ENCODE peak calls at places on chromosomes 12 and 14, in eight cellular contexts. One of them, this sample, is unnamed.

GRCh38 chr12:49448858-49449257 is 81.6 kb downstream of the SPATS2 start:
- DNase-seq in heart left ventricle: no peak
- DNase-seq in activated CD8-positive, alpha-beta memory T cell treated with anti-CD3 and anti-CD28 coated beads, Interleukin-2, amount 50 U/mL, for 4 hours: no peak
- DNase-seq in activated CD4-positive, alpha-beta T cell treated with anti-CD3 and anti-CD28 coated beads, Interleukin-2, amount 50 U/mL, for 4 hours: no peak
- DNase-seq in amniotic stem cell: no peak
- DNase-seq in effector memory CD4-positive, alpha-beta T cell: no peak
- DNase-seq in KG1: no peak
- DNase-seq in activated T-cell treated with anti-CD3 and anti-CD28 coated beads, Interleukin-2, amount 50 U/mL, for 72 hours: no peak
- DNase-seq in this sample: no peak

GRCh38 chr12:43284441-43284840 is 267.6 kb downstream of the ADAMTS20 start:
- DNase-seq in heart left ventricle: no peak
- DNase-seq in activated CD8-positive, alpha-beta memory T cell treated with anti-CD3 and anti-CD28 coated beads, Interleukin-2, amount 50 U/mL, for 4 hours: no peak
- DNase-seq in activated CD4-positive, alpha-beta T cell treated with anti-CD3 and anti-CD28 coated beads, Interleukin-2, amount 50 U/mL, for 4 hours: no peak
- DNase-seq in amniotic stem cell: no peak
- DNase-seq in effector memory CD4-positive, alpha-beta T cell: no peak
- DNase-seq in KG1: no peak
- DNase-seq in activated T-cell treated with anti-CD3 and anti-CD28 coated beads, Interleukin-2, amount 50 U/mL, for 72 hours: no peak
- DNase-seq in this sample: no peak

GRCh38 chr12:47901285-47902093 is 3.3 kb downstream of the VDR start:
- DNase-seq in heart left ventricle: no peak
- DNase-seq in activated CD8-positive, alpha-beta memory T cell treated with anti-CD3 and anti-CD28 coated beads, Interleukin-2, amount 50 U/mL, for 4 hours: no peak
- DNase-seq in activated CD4-positive, alpha-beta T cell treated with anti-CD3 and anti-CD28 coated beads, Interleukin-2, amount 50 U/mL, for 4 hours: no peak
- DNase-seq in amniotic stem cell: no peak
- DNase-seq in effector memory CD4-positive, alpha-beta T cell: no peak
- DNase-seq in KG1: no peak
- DNase-seq in activated T-cell treated with anti-CD3 and anti-CD28 coated beads, Interleukin-2, amount 50 U/mL, for 72 hours: no peak
- DNase-seq in this sample: no peak

GRCh38 chr12:124625867-124626675 is 58.7 kb upstream of the NCOR2 start:
- DNase-seq in heart left ventricle: peak
- DNase-seq in activated CD8-positive, alpha-beta memory T cell treated with anti-CD3 and anti-CD28 coated beads, Interleukin-2, amount 50 U/mL, for 4 hours: no peak
- DNase-seq in activated CD4-positive, alpha-beta T cell treated with anti-CD3 and anti-CD28 coated beads, Interleukin-2, amount 50 U/mL, for 4 hours: no peak
- DNase-seq in amniotic stem cell: peak
- DNase-seq in effector memory CD4-positive, alpha-beta T cell: no peak
- DNase-seq in KG1: no peak
- DNase-seq in activated T-cell treated with anti-CD3 and anti-CD28 coated beads, Interleukin-2, amount 50 U/mL, for 72 hours: no peak
- DNase-seq in this sample: no peak

GRCh38 chr12:113831016-113831415 is 135.1 kb downstream of the RBM19 start:
- DNase-seq in heart left ventricle: no peak
- DNase-seq in activated CD8-positive, alpha-beta memory T cell treated with anti-CD3 and anti-CD28 coated beads, Interleukin-2, amount 50 U/mL, for 4 hours: no peak
- DNase-seq in activated CD4-positive, alpha-beta T cell treated with anti-CD3 and anti-CD28 coated beads, Interleukin-2, amount 50 U/mL, for 4 hours: no peak
- DNase-seq in amniotic stem cell: no peak
- DNase-seq in effector memory CD4-positive, alpha-beta T cell: no peak
- DNase-seq in KG1: no peak
- DNase-seq in activated T-cell treated with anti-CD3 and anti-CD28 coated beads, Interleukin-2, amount 50 U/mL, for 72 hours: no peak
- DNase-seq in this sample: no peak

GRCh38 chr14:42057176-42057575 is 450.5 kb downstream of the LRFN5 start:
- DNase-seq in heart left ventricle: no peak
- DNase-seq in activated CD8-positive, alpha-beta memory T cell treated with anti-CD3 and anti-CD28 coated beads, Interleukin-2, amount 50 U/mL, for 4 hours: no peak
- DNase-seq in activated CD4-positive, alpha-beta T cell treated with anti-CD3 and anti-CD28 coated beads, Interleukin-2, amount 50 U/mL, for 4 hours: no peak
- DNase-seq in amniotic stem cell: no peak
- DNase-seq in effector memory CD4-positive, alpha-beta T cell: no peak
- DNase-seq in KG1: no peak
- DNase-seq in activated T-cell treated with anti-CD3 and anti-CD28 coated beads, Interleukin-2, amount 50 U/mL, for 72 hours: no peak
- DNase-seq in this sample: no peak

GRCh38 chr12:96434107-96434506 is 33.9 kb upstream of the CDK17 start:
- DNase-seq in heart left ventricle: no peak
- DNase-seq in activated CD8-positive, alpha-beta memory T cell treated with anti-CD3 and anti-CD28 coated beads, Interleukin-2, amount 50 U/mL, for 4 hours: peak
- DNase-seq in activated CD4-positive, alpha-beta T cell treated with anti-CD3 and anti-CD28 coated beads, Interleukin-2, amount 50 U/mL, for 4 hours: peak
- DNase-seq in amniotic stem cell: peak
- DNase-seq in effector memory CD4-positive, alpha-beta T cell: peak
- DNase-seq in KG1: no peak
- DNase-seq in activated T-cell treated with anti-CD3 and anti-CD28 coated beads, Interleukin-2, amount 50 U/mL, for 72 hours: peak
- DNase-seq in this sample: peak

GRCh38 chr14:97298331-97298730 is 501.1 kb downstream of the VRK1 start:
- DNase-seq in heart left ventricle: no peak
- DNase-seq in activated CD8-positive, alpha-beta memory T cell treated with anti-CD3 and anti-CD28 coated beads, Interleukin-2, amount 50 U/mL, for 4 hours: no peak
- DNase-seq in activated CD4-positive, alpha-beta T cell treated with anti-CD3 and anti-CD28 coated beads, Interleukin-2, amount 50 U/mL, for 4 hours: no peak
- DNase-seq in amniotic stem cell: no peak
- DNase-seq in effector memory CD4-positive, alpha-beta T cell: no peak
- DNase-seq in KG1: no peak
- DNase-seq in activated T-cell treated with anti-CD3 and anti-CD28 coated beads, Interleukin-2, amount 50 U/mL, for 72 hours: no peak
- DNase-seq in this sample: no peak

GRCh38 chr12:128789356-128789929 is 34.3 kb downstream of the SLC15A4 start:
- DNase-seq in heart left ventricle: no peak
- DNase-seq in activated CD8-positive, alpha-beta memory T cell treated with anti-CD3 and anti-CD28 coated beads, Interleukin-2, amount 50 U/mL, for 4 hours: no peak
- DNase-seq in activated CD4-positive, alpha-beta T cell treated with anti-CD3 and anti-CD28 coated beads, Interleukin-2, amount 50 U/mL, for 4 hours: no peak
- DNase-seq in amniotic stem cell: no peak
- DNase-seq in effector memory CD4-positive, alpha-beta T cell: no peak
- DNase-seq in KG1: no peak
- DNase-seq in activated T-cell treated with anti-CD3 and anti-CD28 coated beads, Interleukin-2, amount 50 U/mL, for 72 hours: no peak
- DNase-seq in this sample: no peak

GRCh38 chr14:69318241-69318640 is 58.3 kb downstream of the GALNT16 start:
- DNase-seq in heart left ventricle: no peak
- DNase-seq in activated CD8-positive, alpha-beta memory T cell treated with anti-CD3 and anti-CD28 coated beads, Interleukin-2, amount 50 U/mL, for 4 hours: no peak
- DNase-seq in activated CD4-positive, alpha-beta T cell treated with anti-CD3 and anti-CD28 coated beads, Interleukin-2, amount 50 U/mL, for 4 hours: no peak
- DNase-seq in amniotic stem cell: no peak
- DNase-seq in effector memory CD4-positive, alpha-beta T cell: no peak
- DNase-seq in KG1: no peak
- DNase-seq in activated T-cell treated with anti-CD3 and anti-CD28 coated beads, Interleukin-2, amount 50 U/mL, for 72 hours: no peak
- DNase-seq in this sample: no peak

GRCh38 chr12:56231184-56231582 is 1.3 kb downstream of the SLC39A5 start:
- DNase-seq in heart left ventricle: peak
- DNase-seq in activated CD8-positive, alpha-beta memory T cell treated with anti-CD3 and anti-CD28 coated beads, Interleukin-2, amount 50 U/mL, for 4 hours: no peak
- DNase-seq in activated CD4-positive, alpha-beta T cell treated with anti-CD3 and anti-CD28 coated beads, Interleukin-2, amount 50 U/mL, for 4 hours: no peak
- DNase-seq in amniotic stem cell: no peak
- DNase-seq in effector memory CD4-positive, alpha-beta T cell: no peak
- DNase-seq in KG1: no peak
- DNase-seq in activated T-cell treated with anti-CD3 and anti-CD28 coated beads, Interleukin-2, amount 50 U/mL, for 72 hours: no peak
- DNase-seq in this sample: no peak

GRCh38 chr12:32178341-32179010 is 71.8 kb downstream of the BICD1 start:
- DNase-seq in heart left ventricle: no peak
- DNase-seq in activated CD8-positive, alpha-beta memory T cell treated with anti-CD3 and anti-CD28 coated beads, Interleukin-2, amount 50 U/mL, for 4 hours: no peak
- DNase-seq in activated CD4-positive, alpha-beta T cell treated with anti-CD3 and anti-CD28 coated beads, Interleukin-2, amount 50 U/mL, for 4 hours: no peak
- DNase-seq in amniotic stem cell: no peak
- DNase-seq in effector memory CD4-positive, alpha-beta T cell: no peak
- DNase-seq in KG1: no peak
- DNase-seq in activated T-cell treated with anti-CD3 and anti-CD28 coated beads, Interleukin-2, amount 50 U/mL, for 72 hours: no peak
- DNase-seq in this sample: no peak

GRCh38 chr12:68870011-68870410 is 62.0 kb downstream of the MDM2 start:
- DNase-seq in heart left ventricle: no peak
- DNase-seq in activated CD8-positive, alpha-beta memory T cell treated with anti-CD3 and anti-CD28 coated beads, Interleukin-2, amount 50 U/mL, for 4 hours: no peak
- DNase-seq in activated CD4-positive, alpha-beta T cell treated with anti-CD3 and anti-CD28 coated beads, Interleukin-2, amount 50 U/mL, for 4 hours: no peak
- DNase-seq in amniotic stem cell: no peak
- DNase-seq in effector memory CD4-positive, alpha-beta T cell: no peak
- DNase-seq in KG1: no peak
- DNase-seq in activated T-cell treated with anti-CD3 and anti-CD28 coated beads, Interleukin-2, amount 50 U/mL, for 72 hours: no peak
- DNase-seq in this sample: no peak

GRCh38 chr14:100871234-100872186 is 32.0 kb downstream of the RTL1 start:
- DNase-seq in heart left ventricle: peak
- DNase-seq in activated CD8-positive, alpha-beta memory T cell treated with anti-CD3 and anti-CD28 coated beads, Interleukin-2, amount 50 U/mL, for 4 hours: peak
- DNase-seq in activated CD4-positive, alpha-beta T cell treated with anti-CD3 and anti-CD28 coated beads, Interleukin-2, amount 50 U/mL, for 4 hours: no peak
- DNase-seq in amniotic stem cell: no peak
- DNase-seq in effector memory CD4-positive, alpha-beta T cell: no peak
- DNase-seq in KG1: no peak
- DNase-seq in activated T-cell treated with anti-CD3 and anti-CD28 coated beads, Interleukin-2, amount 50 U/mL, for 72 hours: peak
- DNase-seq in this sample: no peak

GRCh38 chr12:77325505-77325904 is 260.1 kb upstream of the E2F7 start:
- DNase-seq in heart left ventricle: peak
- DNase-seq in activated CD8-positive, alpha-beta memory T cell treated with anti-CD3 and anti-CD28 coated beads, Interleukin-2, amount 50 U/mL, for 4 hours: no peak
- DNase-seq in activated CD4-positive, alpha-beta T cell treated with anti-CD3 and anti-CD28 coated beads, Interleukin-2, amount 50 U/mL, for 4 hours: no peak
- DNase-seq in amniotic stem cell: no peak
- DNase-seq in effector memory CD4-positive, alpha-beta T cell: no peak
- DNase-seq in KG1: no peak
- DNase-seq in activated T-cell treated with anti-CD3 and anti-CD28 coated beads, Interleukin-2, amount 50 U/mL, for 72 hours: no peak
- DNase-seq in this sample: no peak

GRCh38 chr12:42759622-42760273 is 170.2 kb upstream of the PRICKLE1 start:
- DNase-seq in heart left ventricle: peak
- DNase-seq in activated CD8-positive, alpha-beta memory T cell treated with anti-CD3 and anti-CD28 coated beads, Interleukin-2, amount 50 U/mL, for 4 hours: no peak
- DNase-seq in activated CD4-positive, alpha-beta T cell treated with anti-CD3 and anti-CD28 coated beads, Interleukin-2, amount 50 U/mL, for 4 hours: no peak
- DNase-seq in amniotic stem cell: no peak
- DNase-seq in effector memory CD4-positive, alpha-beta T cell: no peak
- DNase-seq in KG1: no peak
- DNase-seq in activated T-cell treated with anti-CD3 and anti-CD28 coated beads, Interleukin-2, amount 50 U/mL, for 72 hours: no peak
- DNase-seq in this sample: no peak

GRCh38 chr14:69654109-69654508 is 42.7 kb downstream of the SUSD6 start:
- DNase-seq in heart left ventricle: no peak
- DNase-seq in activated CD8-positive, alpha-beta memory T cell treated with anti-CD3 and anti-CD28 coated beads, Interleukin-2, amount 50 U/mL, for 4 hours: no peak
- DNase-seq in activated CD4-positive, alpha-beta T cell treated with anti-CD3 and anti-CD28 coated beads, Interleukin-2, amount 50 U/mL, for 4 hours: no peak
- DNase-seq in amniotic stem cell: no peak
- DNase-seq in effector memory CD4-positive, alpha-beta T cell: no peak
- DNase-seq in KG1: no peak
- DNase-seq in activated T-cell treated with anti-CD3 and anti-CD28 coated beads, Interleukin-2, amount 50 U/mL, for 72 hours: no peak
- DNase-seq in this sample: no peak

GRCh38 chr14:36217732-36218131 is 41.2 kb upstream of the PTCSC3 start:
- DNase-seq in heart left ventricle: no peak
- DNase-seq in activated CD8-positive, alpha-beta memory T cell treated with anti-CD3 and anti-CD28 coated beads, Interleukin-2, amount 50 U/mL, for 4 hours: no peak
- DNase-seq in activated CD4-positive, alpha-beta T cell treated with anti-CD3 and anti-CD28 coated beads, Interleukin-2, amount 50 U/mL, for 4 hours: no peak
- DNase-seq in amniotic stem cell: no peak
- DNase-seq in effector memory CD4-positive, alpha-beta T cell: no peak
- DNase-seq in KG1: no peak
- DNase-seq in activated T-cell treated with anti-CD3 and anti-CD28 coated beads, Interleukin-2, amount 50 U/mL, for 72 hours: no peak
- DNase-seq in this sample: no peak

GRCh38 chr14:40188006-40188405 is 755.8 kb upstream of the FBXO33 start:
- DNase-seq in heart left ventricle: no peak
- DNase-seq in activated CD8-positive, alpha-beta memory T cell treated with anti-CD3 and anti-CD28 coated beads, Interleukin-2, amount 50 U/mL, for 4 hours: no peak
- DNase-seq in activated CD4-positive, alpha-beta T cell treated with anti-CD3 and anti-CD28 coated beads, Interleukin-2, amount 50 U/mL, for 4 hours: no peak
- DNase-seq in amniotic stem cell: no peak
- DNase-seq in effector memory CD4-positive, alpha-beta T cell: no peak
- DNase-seq in KG1: no peak
- DNase-seq in activated T-cell treated with anti-CD3 and anti-CD28 coated beads, Interleukin-2, amount 50 U/mL, for 72 hours: no peak
- DNase-seq in this sample: no peak

GRCh38 chr14:104530651-104531050 is 48.9 kb upstream of the C14orf180 start:
- DNase-seq in heart left ventricle: no peak
- DNase-seq in activated CD8-positive, alpha-beta memory T cell treated with anti-CD3 and anti-CD28 coated beads, Interleukin-2, amount 50 U/mL, for 4 hours: no peak
- DNase-seq in activated CD4-positive, alpha-beta T cell treated with anti-CD3 and anti-CD28 coated beads, Interleukin-2, amount 50 U/mL, for 4 hours: no peak
- DNase-seq in amniotic stem cell: no peak
- DNase-seq in effector memory CD4-positive, alpha-beta T cell: no peak
- DNase-seq in KG1: no peak
- DNase-seq in activated T-cell treated with anti-CD3 and anti-CD28 coated beads, Interleukin-2, amount 50 U/mL, for 72 hours: no peak
- DNase-seq in this sample: no peak

GRCh38 chr12:41234672-41235071 is 46.6 kb downstream of the PDZRN4 start:
- DNase-seq in heart left ventricle: no peak
- DNase-seq in activated CD8-positive, alpha-beta memory T cell treated with anti-CD3 and anti-CD28 coated beads, Interleukin-2, amount 50 U/mL, for 4 hours: no peak
- DNase-seq in activated CD4-positive, alpha-beta T cell treated with anti-CD3 and anti-CD28 coated beads, Interleukin-2, amount 50 U/mL, for 4 hours: no peak
- DNase-seq in amniotic stem cell: no peak
- DNase-seq in effector memory CD4-positive, alpha-beta T cell: no peak
- DNase-seq in KG1: no peak
- DNase-seq in activated T-cell treated with anti-CD3 and anti-CD28 coated beads, Interleukin-2, amount 50 U/mL, for 72 hours: no peak
- DNase-seq in this sample: no peak

GRCh38 chr14:95479494-95479893 is 37.0 kb downstream of the SYNE3 start:
- DNase-seq in heart left ventricle: no peak
- DNase-seq in activated CD8-positive, alpha-beta memory T cell treated with anti-CD3 and anti-CD28 coated beads, Interleukin-2, amount 50 U/mL, for 4 hours: no peak
- DNase-seq in activated CD4-positive, alpha-beta T cell treated with anti-CD3 and anti-CD28 coated beads, Interleukin-2, amount 50 U/mL, for 4 hours: no peak
- DNase-seq in amniotic stem cell: no peak
- DNase-seq in effector memory CD4-positive, alpha-beta T cell: no peak
- DNase-seq in KG1: no peak
- DNase-seq in activated T-cell treated with anti-CD3 and anti-CD28 coated beads, Interleukin-2, amount 50 U/mL, for 72 hours: no peak
- DNase-seq in this sample: no peak

GRCh38 chr12:128204725-128205124 is 62.2 kb upstream of the TMEM132C start:
- DNase-seq in heart left ventricle: no peak
- DNase-seq in activated CD8-positive, alpha-beta memory T cell treated with anti-CD3 and anti-CD28 coated beads, Interleukin-2, amount 50 U/mL, for 4 hours: no peak
- DNase-seq in activated CD4-positive, alpha-beta T cell treated with anti-CD3 and anti-CD28 coated beads, Interleukin-2, amount 50 U/mL, for 4 hours: no peak
- DNase-seq in amniotic stem cell: no peak
- DNase-seq in effector memory CD4-positive, alpha-beta T cell: no peak
- DNase-seq in KG1: no peak
- DNase-seq in activated T-cell treated with anti-CD3 and anti-CD28 coated beads, Interleukin-2, amount 50 U/mL, for 72 hours: no peak
- DNase-seq in this sample: no peak

GRCh38 chr14:78849952-78850351 is 679.8 kb downstream of the NRXN3 start:
- DNase-seq in heart left ventricle: no peak
- DNase-seq in activated CD8-positive, alpha-beta memory T cell treated with anti-CD3 and anti-CD28 coated beads, Interleukin-2, amount 50 U/mL, for 4 hours: no peak
- DNase-seq in activated CD4-positive, alpha-beta T cell treated with anti-CD3 and anti-CD28 coated beads, Interleukin-2, amount 50 U/mL, for 4 hours: no peak
- DNase-seq in amniotic stem cell: no peak
- DNase-seq in effector memory CD4-positive, alpha-beta T cell: no peak
- DNase-seq in KG1: no peak
- DNase-seq in activated T-cell treated with anti-CD3 and anti-CD28 coated beads, Interleukin-2, amount 50 U/mL, for 72 hours: no peak
- DNase-seq in this sample: no peak

GRCh38 chr14:105299654-105300541 is 903 bp downstream of the BRF1 start:
- DNase-seq in heart left ventricle: peak
- DNase-seq in activated CD8-positive, alpha-beta memory T cell treated with anti-CD3 and anti-CD28 coated beads, Interleukin-2, amount 50 U/mL, for 4 hours: peak
- DNase-seq in activated CD4-positive, alpha-beta T cell treated with anti-CD3 and anti-CD28 coated beads, Interleukin-2, amount 50 U/mL, for 4 hours: no peak
- DNase-seq in amniotic stem cell: no peak
- DNase-seq in effector memory CD4-positive, alpha-beta T cell: no peak
- DNase-seq in KG1: no peak
- DNase-seq in activated T-cell treated with anti-CD3 and anti-CD28 coated beads, Interleukin-2, amount 50 U/mL, for 72 hours: peak
- DNase-seq in this sample: no peak

GRCh38 chr12:67388331-67389163 is 119.4 kb downstream of the CAND1 start:
- DNase-seq in heart left ventricle: no peak
- DNase-seq in activated CD8-positive, alpha-beta memory T cell treated with anti-CD3 and anti-CD28 coated beads, Interleukin-2, amount 50 U/mL, for 4 hours: no peak
- DNase-seq in activated CD4-positive, alpha-beta T cell treated with anti-CD3 and anti-CD28 coated beads, Interleukin-2, amount 50 U/mL, for 4 hours: no peak
- DNase-seq in amniotic stem cell: no peak
- DNase-seq in effector memory CD4-positive, alpha-beta T cell: no peak
- DNase-seq in KG1: no peak
- DNase-seq in activated T-cell treated with anti-CD3 and anti-CD28 coated beads, Interleukin-2, amount 50 U/mL, for 72 hours: no peak
- DNase-seq in this sample: no peak